ENCODE peak calls at places on chromosome 9, in five cellular contexts. M is SK-N-SH, F is HCT116, T is K562, R is GM12878. K is an unnamed sample.

GRCh38 chr9:138042640-138043039 is 165.1 kb downstream of the CACNA1B start:
- DNase-seq in M (peak), F (no peak), T (no peak), R (no peak), K (no peak)

GRCh38 chr9:100131875-100132430 is 32.9 kb downstream of the INVS start:
- DNase-seq in M (no peak), F (no peak), T (no peak), R (no peak), K (no peak)

GRCh38 chr9:111897831-111898144 is 1.2 kb downstream of the UGCG start:
- DNase-seq in M (peak), F (peak), T (no peak), R (peak), K (no peak)

GRCh38 chr9:2725929-2726328 is 8.6 kb downstream of the KCNV2 start:
- DNase-seq in M (no peak), F (no peak), T (no peak), R (no peak), K (no peak)

GRCh38 chr9:23621166-23621565 is 204.9 kb downstream of the ELAVL2 start:
- DNase-seq in M (no peak), F (no peak), T (no peak), R (no peak), K (no peak)

GRCh38 chr9:118446962-118447490 is 742.8 kb downstream of the TLR4 start:
- DNase-seq in M (no peak), F (no peak), T (no peak), R (no peak), K (no peak)

GRCh38 chr9:116574027-116574679 is 113.0 kb upstream of the TRIM32 start:
- DNase-seq in M (peak), F (no peak), T (no peak), R (no peak), K (peak)

GRCh38 chr9:2764371-2764770 is 47.1 kb downstream of the KCNV2 start:
- DNase-seq in M (no peak), F (no peak), T (no peak), R (peak), K (no peak)

GRCh38 chr9:30630459-30630858 is 1754.0 kb upstream of the ACO1 start:
- DNase-seq in M (no peak), F (no peak), T (no peak), R (no peak), K (no peak)

GRCh38 chr9:97889941-97890557 is 32.3 kb downstream of the TRMO start:
- DNase-seq in M (peak), F (no peak), T (peak), R (no peak), K (no peak)

GRCh38 chr9:129481424-129481823 is 139.5 kb downstream of the C9orf50 start:
- DNase-seq in M (no peak), F (no peak), T (no peak), R (no peak), K (no peak)

GRCh38 chr9:98823666-98824334 is 16.3 kb downstream of the GALNT12 start:
- DNase-seq in M (no peak), F (no peak), T (no peak), R (no peak), K (no peak)

GRCh38 chr9:98022447-98022846 is 34.1 kb upstream of the NANS start:
- DNase-seq in M (no peak), F (no peak), T (no peak), R (no peak), K (no peak)

GRCh38 chr9:72457366-72457765 is 64.0 kb upstream of the TMC1 start:
- DNase-seq in M (no peak), F (no peak), T (no peak), R (no peak), K (no peak)

GRCh38 chr9:125633116-125633743 is 73.8 kb downstream of the MAPKAP1 start:
- DNase-seq in M (no peak), F (no peak), T (no peak), R (no peak), K (no peak)

GRCh38 chr9:75176037-75176436 is 87.7 kb downstream of the OSTF1 start:
- DNase-seq in M (no peak), F (no peak), T (no peak), R (no peak), K (no peak)

GRCh38 chr9:110016340-110016739 is 191.6 kb downstream of the C9orf152 start:
- DNase-seq in M (peak), F (peak), T (no peak), R (no peak), K (peak)

GRCh38 chr9:106146886-106147285 is 452.5 kb downstream of the TMEM38B start:
- DNase-seq in M (no peak), F (no peak), T (no peak), R (no peak), K (no peak)

GRCh38 chr9:97501972-97502221 is 431 bp downstream of the TMOD1 start:
- DNase-seq in M (peak), F (no peak), T (peak), R (no peak), K (no peak)

GRCh38 chr9:105341784-105342183 is 97.3 kb downstream of the SLC44A1 start:
- DNase-seq in M (no peak), F (no peak), T (no peak), R (no peak), K (no peak)

GRCh38 chr9:92709240-92709639 is 39.3 kb upstream of the IPPK start:
- DNase-seq in M (no peak), F (no peak), T (no peak), R (no peak), K (no peak)

GRCh38 chr9:128495804-128496417 is 8.6 kb upstream of the GLE1 start:
- DNase-seq in M (no peak), F (peak), T (no peak), R (no peak), K (peak)

GRCh38 chr9:69546265-69546664 is 125.9 kb downstream of the APBA1 start:
- DNase-seq in M (peak), F (peak), T (no peak), R (no peak), K (peak)

GRCh38 chr9:137266589-137267453 is 10.7 kb upstream of the TOR4A start:
- DNase-seq in M (no peak), F (no peak), T (no peak), R (no peak), K (no peak)

GRCh38 chr9:77495834-77496671 is 152.1 kb downstream of the GNA14 start:
- DNase-seq in M (peak), F (no peak), T (no peak), R (no peak), K (peak)

GRCh38 chr9:84303061-84303460 is 37.5 kb downstream of the SLC28A3 start:
- DNase-seq in M (no peak), F (no peak), T (no peak), R (no peak), K (no peak)

GRCh38 chr9:16985559-16986348 is 115.3 kb upstream of the BNC2 start:
- DNase-seq in M (no peak), F (no peak), T (no peak), R (no peak), K (no peak)

GRCh38 chr9:123218831-123219230 is 49.6 kb downstream of the STRBP start:
- DNase-seq in M (no peak), F (no peak), T (no peak), R (no peak), K (no peak)

GRCh38 chr9:121278535-121279169 is 10.7 kb downstream of the GSN start:
- DNase-seq in M (peak), F (peak), T (peak), R (peak), K (no peak)

GRCh38 chr9:84668204-84669007 is 1.1 kb upstream of the NTRK2 start:
- DNase-seq in M (peak), F (peak), T (no peak), R (no peak), K (no peak)

GRCh38 chr9:81002242-81002641 is 687.1 kb downstream of the TLE1 start:
- DNase-seq in M (no peak), F (peak), T (no peak), R (no peak), K (peak)

GRCh38 chr9:16119861-16120641 is 567.2 kb downstream of the CCDC171 start:
- DNase-seq in M (no peak), F (no peak), T (no peak), R (no peak), K (no peak)

GRCh38 chr9:31137151-31137849 is 1247.1 kb upstream of the ACO1 start:
- DNase-seq in M (no peak), F (peak), T (no peak), R (no peak), K (peak)

GRCh38 chr9:78021692-78022091 is 9.9 kb downstream of the GNAQ start:
- DNase-seq in M (no peak), F (no peak), T (peak), R (no peak), K (no peak)

GRCh38 chr9:92468206-92468605 is 14.1 kb downstream of the ASPN start:
- DNase-seq in M (no peak), F (no peak), T (no peak), R (no peak), K (no peak)

GRCh38 chr9:18761742-18762141 is 271.3 kb downstream of the SAXO1 start:
- DNase-seq in M (no peak), F (no peak), T (no peak), R (no peak), K (no peak)

GRCh38 chr9:33155393-33155792 is 11.7 kb downstream of the B4GALT1 start:
- DNase-seq in M (no peak), F (no peak), T (no peak), R (no peak), K (no peak)

GRCh38 chr9:123371228-123371584 is 15.2 kb downstream of the CRB2 start:
- DNase-seq in M (no peak), F (no peak), T (no peak), R (no peak), K (no peak)

GRCh38 chr9:134170525-134171315 is 6.4 kb upstream of the RNU6ATAC start:
- DNase-seq in M (no peak), F (no peak), T (no peak), R (no peak), K (no peak)

GRCh38 chr9:134169724-134170401 is 5.5 kb upstream of the RNU6ATAC start:
- DNase-seq in M (no peak), F (no peak), T (no peak), R (no peak), K (no peak)

GRCh38 chr9:134173127-134174072 is 9.0 kb upstream of the RNU6ATAC start:
- DNase-seq in M (no peak), F (no peak), T (no peak), R (no peak), K (no peak)

GRCh38 chr9:134172198-134173126 is 8.1 kb upstream of the RNU6ATAC start:
- DNase-seq in M (no peak), F (no peak), T (no peak), R (no peak), K (no peak)

DNA sequence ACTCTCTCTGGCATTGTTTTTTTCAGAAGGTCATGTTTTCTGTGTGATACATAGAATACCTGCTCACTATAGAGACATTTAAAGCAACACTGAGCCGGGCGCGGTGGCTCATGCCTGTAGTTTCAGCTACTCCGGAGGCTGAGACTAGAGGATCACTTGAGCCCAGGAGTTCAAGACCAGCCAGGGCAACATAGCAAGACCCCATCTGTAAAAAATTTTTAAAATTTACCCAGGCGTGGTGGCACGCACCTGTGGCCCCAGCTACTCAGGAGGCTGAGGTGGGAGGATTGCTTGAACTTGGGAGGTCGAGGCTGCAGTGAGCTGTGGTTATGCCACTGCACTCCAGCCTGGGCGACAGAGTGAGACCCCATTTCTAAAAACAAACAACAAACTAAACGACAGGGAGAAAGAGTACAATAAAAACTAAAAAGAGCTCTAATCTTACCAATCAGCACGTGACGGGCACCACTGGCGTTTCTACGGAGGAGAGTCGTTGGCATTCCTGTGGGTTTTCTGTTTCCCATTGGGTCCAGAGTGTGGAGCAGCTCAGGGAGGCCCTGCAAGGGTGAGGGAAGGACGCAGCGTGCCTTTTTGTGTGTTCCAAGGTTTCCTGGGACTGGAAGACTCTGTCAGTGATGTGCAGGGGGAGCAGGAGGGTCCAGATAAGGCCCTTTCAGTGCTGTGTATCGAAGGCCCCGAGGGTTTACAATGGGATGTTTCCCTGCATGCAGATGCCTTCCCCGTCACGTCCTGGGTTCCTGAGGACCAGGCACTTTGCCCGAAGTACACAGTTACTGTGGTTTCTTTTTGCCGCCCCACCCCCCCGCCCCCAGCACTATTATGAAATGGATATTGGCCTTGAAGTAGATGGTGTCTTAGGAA is 7.2 kb upstream of the RNU6ATAC start:
- DNase-seq in M (no peak), F (no peak), T (no peak), R (no peak), K (no peak)
- H2AFZ ChIP-seq in M (no peak), F (no peak), T (no peak), R (no peak), K (no peak)

DNA sequence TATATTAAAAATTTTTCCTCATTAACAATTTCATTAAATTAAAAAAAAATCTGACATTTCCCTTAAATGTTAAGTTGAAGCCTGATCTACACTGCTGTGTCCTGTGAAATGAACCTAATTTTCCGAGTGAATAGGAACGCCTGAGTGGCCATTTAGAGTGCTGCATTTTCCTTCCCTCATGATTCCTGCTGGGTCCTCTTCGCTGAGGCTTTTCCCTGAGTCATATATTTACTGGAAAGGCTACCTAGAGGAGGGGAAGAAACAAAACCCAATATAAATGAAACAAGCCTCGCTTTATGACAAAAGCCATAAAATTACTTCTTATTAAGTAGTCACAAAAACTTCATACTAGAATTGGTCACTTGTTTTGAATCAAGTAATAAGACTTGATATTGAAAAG is 6.2 kb upstream of the ISCA1 start:
- DNase-seq in M (no peak), F (no peak), T (no peak), R (no peak), K (no peak)
- TF ChIP-seq ZBTB33 in M (no peak), F (no peak), T (no peak), R (no peak), K (no peak)

DNA sequence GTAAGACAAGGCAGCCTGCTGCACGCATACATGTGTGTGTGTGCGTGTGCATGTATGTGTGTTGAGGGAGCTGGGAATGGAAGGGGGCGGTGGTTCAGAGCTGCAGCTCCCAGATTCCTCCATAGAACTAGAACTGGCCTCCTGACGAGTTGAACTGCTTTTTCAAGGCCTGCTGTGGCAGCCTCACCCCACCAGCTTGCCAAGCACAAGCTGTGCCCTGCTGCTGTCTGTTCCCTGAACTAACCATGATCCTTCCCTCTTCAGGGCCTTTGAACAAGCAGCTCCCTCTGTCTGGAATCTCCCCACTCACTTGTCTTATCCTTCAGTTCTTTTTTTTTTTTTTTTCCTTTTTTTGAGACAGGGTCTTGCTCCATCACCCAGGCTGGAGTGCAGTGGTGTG is 22.6 kb downstream of the LRSAM1 start:
- DNase-seq in M (no peak), F (no peak), T (no peak), R (no peak), K (no peak)
- H2AFZ ChIP-seq in M (no peak), F (no peak), T (no peak), R (no peak), K (no peak)

GRCh38 chr9:35771943-35772342 is 17.9 kb upstream of the MSMP start:
- DNase-seq in M (no peak), F (no peak), T (no peak), R (no peak), K (peak)

GRCh38 chr9:35774907-35775635 is 16.3 kb upstream of the NPR2 start:
- DNase-seq in M (no peak), F (no peak), T (peak), R (no peak), K (no peak)

GRCh38 chr9:35771524-35771923 is 17.4 kb upstream of the MSMP start:
- DNase-seq in M (no peak), F (no peak), T (peak), R (no peak), K (peak)

GRCh38 chr9:35771079-35771441 is 17.0 kb upstream of the MSMP start:
- DNase-seq in M (no peak), F (no peak), T (no peak), R (no peak), K (no peak)

GRCh38 chr9:35776018-35776417 is 15.4 kb upstream of the NPR2 start:
- DNase-seq in M (no peak), F (no peak), T (peak), R (no peak), K (no peak)
- TF ChIP-seq ZBTB33 in M (no peak), F (no peak), T (no peak), R (no peak), K (no peak)

GRCh38 chr9:113410207-113411158 is at the start of the genes C9orf43 and POLE3:
- DNase-seq in M (peak), F (peak), T (peak), R (peak), K (peak)
- H2AFZ ChIP-seq in M (peak), F (peak), T (peak), R (peak), K (peak)

GRCh38 chr9:37635808-37636207 is 14.9 kb upstream of the FRMPD1 start:
- DNase-seq in M (no peak), F (no peak), T (no peak), R (no peak), K (no peak)
- TF ChIP-seq ZBTB33 in M (no peak), F (no peak), T (no peak), R (no peak), K (no peak)

DNA sequence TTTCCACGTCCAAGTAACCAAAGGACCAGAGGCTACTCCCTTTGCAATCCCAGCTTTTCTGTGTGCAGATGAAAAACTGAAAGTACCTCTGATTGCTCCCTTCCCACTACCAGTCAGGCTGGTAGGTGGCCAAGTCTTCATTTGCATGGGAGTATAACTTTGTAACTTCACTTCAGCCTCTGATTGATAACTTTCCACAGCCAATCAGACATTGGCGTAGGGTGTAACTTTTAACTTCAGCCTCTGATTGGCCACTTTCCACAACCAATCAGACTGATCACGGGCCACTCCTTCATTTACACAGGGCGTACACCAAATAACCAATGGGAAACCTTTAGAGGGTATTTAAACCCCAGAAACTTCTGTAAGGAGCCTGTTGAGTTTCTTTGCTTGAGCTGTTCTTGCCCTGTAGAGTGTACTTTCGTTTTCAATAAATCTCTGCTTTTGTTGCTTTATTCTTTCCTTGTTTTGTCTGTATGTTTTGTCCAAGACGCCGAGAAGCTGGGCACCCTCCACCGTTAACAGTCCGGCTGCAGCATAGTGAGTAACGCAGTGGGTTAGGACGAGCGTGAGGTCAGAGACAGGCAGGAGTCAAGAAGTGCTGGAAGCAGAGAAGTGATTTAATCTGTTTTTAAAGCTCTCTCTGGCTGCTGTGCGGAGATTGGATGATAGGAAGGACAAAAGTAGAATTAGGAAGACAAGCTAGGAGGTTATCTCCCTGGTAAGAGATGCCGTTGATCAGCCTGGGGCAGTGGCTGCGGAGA is 3.5 kb upstream of the EXOSC2 start:
- DNase-seq in M (peak), F (peak), T (peak), R (peak), K (peak)
- H2AFZ ChIP-seq in M (peak), F (peak), T (peak), R (peak), K (peak)

GRCh38 chr9:136090768-136091581 is 4.1 kb downstream of the NACC2 start:
- DNase-seq in M (peak), F (no peak), T (no peak), R (no peak), K (no peak)
- TF ChIP-seq ZBTB33 in M (no peak), F (no peak), T (no peak), R (no peak), K (no peak)